ENCODE peak calls at places on chromosome X, in four cellular contexts. One of them, this sample, is unnamed.

GRCh38 chrX:12974797-12975669 is at the start of gene TMSB4X:
- DNase-seq in lower lobe of right lung: peak
- DNase-seq in ELF-1: peak
- DNase-seq in GM04504: peak
- DNase-seq in this sample: peak

GRCh38 chrX:119488749-119489148 is 20.5 kb downstream of the SLC25A5 start:
- DNase-seq in lower lobe of right lung: peak
- DNase-seq in ELF-1: peak
- DNase-seq in GM04504: no peak
- DNase-seq in this sample: no peak

GRCh38 chrX:123835661-123836371 is 24.0 kb upstream of the XIAP start:
- DNase-seq in lower lobe of right lung: no peak
- DNase-seq in ELF-1: no peak
- DNase-seq in GM04504: peak
- DNase-seq in this sample: no peak

GRCh38 chrX:129641941-129642340 is 12.8 kb downstream of the APLN start:
- DNase-seq in lower lobe of right lung: no peak
- DNase-seq in ELF-1: no peak
- DNase-seq in GM04504: no peak
- DNase-seq in this sample: no peak

GRCh38 chrX:47093248-47093647 is 15.0 kb downstream of the RGN start:
- DNase-seq in lower lobe of right lung: no peak
- DNase-seq in ELF-1: no peak
- DNase-seq in GM04504: no peak
- DNase-seq in this sample: no peak

GRCh38 chrX:57453901-57454300 is 137.9 kb upstream of the ZXDB start:
- DNase-seq in lower lobe of right lung: no peak
- DNase-seq in ELF-1: peak
- DNase-seq in GM04504: peak
- DNase-seq in this sample: no peak

GRCh38 chrX:39874202-39874816 is 223.4 kb downstream of the BCOR start:
- DNase-seq in lower lobe of right lung: no peak
- DNase-seq in ELF-1: no peak
- DNase-seq in GM04504: no peak
- DNase-seq in this sample: no peak

GRCh38 chrX:40100141-40100536 is 2.4 kb upstream of the BCOR start:
- DNase-seq in lower lobe of right lung: peak
- DNase-seq in ELF-1: peak
- DNase-seq in GM04504: no peak
- DNase-seq in this sample: no peak

GRCh38 chrX:69031971-69032391 is 133.3 kb downstream of the PJA1 start:
- DNase-seq in lower lobe of right lung: no peak
- DNase-seq in ELF-1: peak
- DNase-seq in GM04504: no peak
- DNase-seq in this sample: no peak

GRCh38 chrX:129932792-129933321 is 26.9 kb downstream of the UTP14A start:
- DNase-seq in lower lobe of right lung: peak
- DNase-seq in ELF-1: peak
- DNase-seq in GM04504: no peak
- DNase-seq in this sample: no peak

GRCh38 chrX:19683817-19684216 is 168.5 kb upstream of the MAP3K15 start:
- DNase-seq in lower lobe of right lung: no peak
- DNase-seq in ELF-1: no peak
- DNase-seq in GM04504: no peak
- DNase-seq in this sample: no peak

GRCh38 chrX:22024577-22024976 is 7.5 kb upstream of the PHEX start:
- DNase-seq in lower lobe of right lung: no peak
- DNase-seq in ELF-1: no peak
- DNase-seq in GM04504: no peak
- DNase-seq in this sample: no peak

GRCh38 chrX:66632473-66632872 is 6.4 kb downstream of the EDA2R start:
- DNase-seq in lower lobe of right lung: no peak
- DNase-seq in ELF-1: no peak
- DNase-seq in GM04504: no peak
- DNase-seq in this sample: no peak

GRCh38 chrX:140672840-140673731 is 36.5 kb upstream of the LINC00632 start:
- DNase-seq in lower lobe of right lung: no peak
- DNase-seq in ELF-1: peak
- DNase-seq in GM04504: no peak
- DNase-seq in this sample: no peak

GRCh38 chrX:54808109-54808604 is 612 bp downstream of the MAGED2 start:
- DNase-seq in lower lobe of right lung: no peak
- DNase-seq in ELF-1: no peak
- DNase-seq in GM04504: peak
- DNase-seq in this sample: peak

GRCh38 chrX:135463937-135464336 is 42.2 kb downstream of the SMIM10L2A start:
- DNase-seq in lower lobe of right lung: no peak
- DNase-seq in ELF-1: no peak
- DNase-seq in GM04504: no peak
- DNase-seq in this sample: no peak

GRCh38 chrX:133185119-133185518 is 33.0 kb downstream of the TFDP3 start:
- DNase-seq in lower lobe of right lung: no peak
- DNase-seq in ELF-1: no peak
- DNase-seq in GM04504: no peak
- DNase-seq in this sample: no peak

GRCh38 chrX:136767104-136767941 is 13.4 kb downstream of the ARHGEF6 start:
- DNase-seq in lower lobe of right lung: peak
- DNase-seq in ELF-1: peak
- DNase-seq in GM04504: no peak
- DNase-seq in this sample: peak

GRCh38 chrX:19879742-19880378 is 7.5 kb downstream of the SH3KBP1 start:
- DNase-seq in lower lobe of right lung: no peak
- DNase-seq in ELF-1: no peak
- DNase-seq in GM04504: no peak
- DNase-seq in this sample: no peak

GRCh38 chrX:69603566-69604194 is 12.2 kb upstream of the EDA start:
- DNase-seq in lower lobe of right lung: no peak
- DNase-seq in ELF-1: peak
- DNase-seq in GM04504: no peak
- DNase-seq in this sample: no peak